ENCODE peak calls at places on chromosomes 4 and X, in eight cellular contexts. H is kidney, P is neural crest cell, O is progenitor cell of endocrine pancreas, U is sciatic nerve, Y is AML-193, B is OCI-LY7, V is amygdala. N is an unnamed sample.

GRCh38 chr4:62644372-62644771 is 1444.2 kb downstream of the ADGRL3 start:
- DNase-seq in H (no peak), P (no peak), O (no peak), U (no peak), Y (peak; percentile 35), B (peak; percentile 2), V (no peak), N (peak; percentile 18)

GRCh38 chr4:41611881-41612871 is 74.2 kb downstream of the LIMCH1 start:
- DNase-seq in H (peak; percentile 91), P (peak; percentile 37), O (no peak), U (peak; percentile 75), Y (no peak), B (no peak), V (peak; percentile 59), N (peak; percentile 25)

GRCh38 chr4:170025523-170026252 is 507 bp downstream of the MFAP3L start:
- DNase-seq in H (peak; percentile 75), P (peak; percentile 3), O (peak; percentile 9), U (peak; percentile 67), Y (no peak), B (no peak), V (no peak), N (peak; percentile 22)

GRCh38 chrX:23394421-23394820 is 59.8 kb downstream of the PTCHD1 start:
- DNase-seq in H (no peak), P (no peak), O (no peak), U (no peak), Y (no peak), B (no peak), V (no peak), N (no peak)

GRCh38 chr4:72525938-72526337 is 43.1 kb downstream of the ADAMTS3 start:
- DNase-seq in H (peak; percentile 76), P (no peak), O (no peak), U (peak; percentile 71), Y (no peak), B (no peak), V (no peak), N (no peak)

GRCh38 chrX:41010188-41010846 is 74.9 kb upstream of the USP9X start:
- DNase-seq in H (peak; percentile 94), P (no peak), O (no peak), U (peak; percentile 81), Y (peak; percentile 81), B (no peak), V (peak; percentile 15), N (peak; percentile 38)

GRCh38 chr4:77393981-77394380 is 211.6 kb upstream of the CXCL13 start:
- DNase-seq in H (no peak), P (no peak), O (no peak), U (no peak), Y (no peak), B (no peak), V (no peak), N (no peak)

GRCh38 chr4:71011451-71011850 is 18.0 kb downstream of the DCK start:
- DNase-seq in H (no peak), P (no peak), O (no peak), U (no peak), Y (no peak), B (no peak), V (no peak), N (no peak)

GRCh38 chr4:182593413-182593812 is 323.8 kb downstream of the DCTD start:
- DNase-seq in H (no peak), P (no peak), O (no peak), U (no peak), Y (no peak), B (no peak), V (no peak), N (no peak)

GRCh38 chr4:38759077-38759789 is 23.6 kb downstream of the TLR10 start:
- DNase-seq in H (peak; percentile 88), P (peak; percentile 74), O (peak; percentile 39), U (peak; percentile 85), Y (peak; percentile 30), B (peak; percentile 83), V (peak; percentile 78), N (peak; percentile 68)

GRCh38 chr4:40662962-40663604 is 33.4 kb upstream of the RBM47 start:
- DNase-seq in H (no peak), P (no peak), O (no peak), U (no peak), Y (no peak), B (no peak), V (no peak), N (no peak)

GRCh38 chr4:154293427-154293826 is 198.2 kb downstream of the DCHS2 start:
- DNase-seq in H (no peak), P (no peak), O (no peak), U (no peak), Y (no peak), B (no peak), V (no peak), N (no peak)

GRCh38 chr4:879730-880079 is 52.4 kb downstream of the GAK start:
- DNase-seq in H (no peak), P (no peak), O (no peak), U (no peak), Y (no peak), B (no peak), V (no peak), N (no peak)

GRCh38 chr4:77695769-77696168 is 90.1 kb downstream of the CXCL13 start:
- DNase-seq in H (no peak), P (no peak), O (no peak), U (no peak), Y (no peak), B (no peak), V (no peak), N (no peak)

GRCh38 chrX:148457279-148457678 is 43.1 kb upstream of the AFF2 start:
- DNase-seq in H (no peak), P (no peak), O (no peak), U (no peak), Y (peak; percentile 16), B (no peak), V (no peak), N (no peak)

GRCh38 chr4:153218961-153219360 is 14.7 kb downstream of the TRIM2 start:
- DNase-seq in H (no peak), P (no peak), O (no peak), U (no peak), Y (no peak), B (no peak), V (no peak), N (no peak)

GRCh38 chr4:85837334-85837733 is 362.4 kb downstream of the ARHGAP24 start:
- DNase-seq in H (peak; percentile 37), P (no peak), O (no peak), U (no peak), Y (no peak), B (no peak), V (no peak), N (no peak)

GRCh38 chr4:98908182-98908581 is 20.8 kb downstream of the EIF4E start:
- DNase-seq in H (no peak), P (no peak), O (no peak), U (no peak), Y (no peak), B (no peak), V (no peak), N (no peak)

GRCh38 chr4:2482693-2483092 is 13.8 kb downstream of the RNF4 start:
- DNase-seq in H (peak; percentile 59), P (no peak), O (no peak), U (no peak), Y (no peak), B (peak; percentile 55), V (peak; percentile 32), N (no peak)

GRCh38 chr4:140851032-140851636 is 94.9 kb upstream of the TBC1D9 start:
- DNase-seq in H (no peak), P (peak; percentile 56), O (peak; percentile 47), U (no peak), Y (peak; percentile 34), B (peak; percentile 86), V (peak; percentile 26), N (peak; percentile 69)

GRCh38 chr4:69760455-69760854 is at the start of gene SULT1B1:
- DNase-seq in H (no peak), P (no peak), O (no peak), U (no peak), Y (peak; percentile 71), B (no peak), V (no peak), N (no peak)

GRCh38 chrX:22276781-22277180 is 4.1 kb downstream of the CBLL2 start:
- DNase-seq in H (no peak), P (no peak), O (no peak), U (no peak), Y (no peak), B (no peak), V (no peak), N (no peak)

GRCh38 chr4:186024637-186025320 is 44.2 kb upstream of the TLR3 start:
- DNase-seq in H (no peak), P (no peak), O (no peak), U (no peak), Y (no peak), B (no peak), V (no peak), N (no peak)

GRCh38 chrX:37825225-37825842 is 22.0 kb downstream of the DYNLT3 start:
- DNase-seq in H (no peak), P (peak; percentile 21), O (peak; percentile 11), U (peak; percentile 60), Y (peak; percentile 10), B (peak; percentile 73), V (peak; percentile 0), N (peak; percentile 28)

GRCh38 chr4:139603576-139604387 is 47.8 kb upstream of the SETD7 start:
- DNase-seq in H (no peak), P (peak; percentile 57), O (peak; percentile 26), U (no peak), Y (peak; percentile 68), B (peak; percentile 64), V (no peak), N (peak; percentile 66)